ENCODE peak calls at places on chromosomes 7 and 10, in four cellular contexts. I is mammary epithelial cell, L is A673, M is fibroblast of lung. B is an unnamed sample.

GRCh38 chr7:50400114-50400513 is 50.0 kb downstream of the FIGNL1 start:
- DNase-seq in I (no peak), L (no peak), M (no peak), B (peak; percentile 5)

GRCh38 chr10:118870467-118871243 is 115.9 kb upstream of the CACUL1 start:
- DNase-seq in I (peak; percentile 91), L (peak; percentile 47), M (peak; percentile 62), B (peak; percentile 98)

GRCh38 chr7:47039899-47040298 is 542.0 kb downstream of the TNS3 start:
- DNase-seq in I (peak; percentile 24), L (no peak), M (peak; percentile 42), B (no peak)

GRCh38 chr10:43160067-43160918 is 22.0 kb downstream of the CSGALNACT2 start:
- DNase-seq in I (peak; percentile 76), L (no peak), M (peak; percentile 49), B (peak; percentile 86)

GRCh38 chr10:3094565-3095168 is 27.3 kb downstream of the PFKP start:
- DNase-seq in I (no peak), L (no peak), M (no peak), B (no peak)

GRCh38 chr7:157482011-157482410 is 145.2 kb downstream of the DNAJB6 start:
- DNase-seq in I (no peak), L (no peak), M (no peak), B (no peak)

GRCh38 chr10:13960603-13961002 is 370.1 kb downstream of the FRMD4A start:
- DNase-seq in I (no peak), L (no peak), M (no peak), B (no peak)

GRCh38 chr10:12543589-12543988 is 194.2 kb downstream of the CAMK1D start:
- DNase-seq in I (no peak), L (no peak), M (no peak), B (no peak)

GRCh38 chr7:95509199-95509598 is 23.5 kb downstream of the ASB4 start:
- DNase-seq in I (peak; percentile 31), L (peak; percentile 80), M (peak; percentile 70), B (peak; percentile 11)

GRCh38 chr7:2526659-2527504 is 7.3 kb downstream of the LFNG start:
- DNase-seq in I (no peak), L (no peak), M (no peak), B (no peak)

GRCh38 chr7:115267503-115267902 is 345.6 kb downstream of the MDFIC start:
- DNase-seq in I (no peak), L (no peak), M (no peak), B (peak; percentile 32)

DNA sequence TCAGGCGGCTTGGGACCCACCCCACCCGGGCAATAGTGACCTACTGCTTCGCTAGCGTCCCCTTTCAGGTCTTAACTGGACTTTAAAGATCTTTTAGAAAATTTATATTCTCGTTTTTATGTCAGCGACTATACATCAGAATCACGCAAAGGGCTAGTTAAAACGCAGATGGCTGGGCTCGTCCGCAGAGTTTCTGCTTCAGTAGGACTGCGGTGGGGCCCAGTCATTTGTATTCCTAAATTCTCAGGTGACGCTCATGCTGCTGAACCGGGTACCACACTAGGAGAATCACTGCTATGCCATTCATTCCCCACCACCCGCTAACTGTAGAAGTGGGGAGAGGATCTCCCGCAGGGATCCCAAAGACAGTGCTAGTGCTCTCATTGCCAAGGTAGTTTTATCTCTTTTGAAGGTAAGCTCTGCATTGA is 12.0 kb upstream of the SP8 start:
- DNase-seq in I (no peak), L (no peak), M (no peak), B (no peak)
- H3K4me3 ChIP-seq in I (peak overlapping the region; percentile 61), L (no peak overlapping the region), M (no peak overlapping the region), B (no peak overlapping the region)

GRCh38 chr7:112448891-112449290 is 1.4 kb upstream of the IFRD1 start:
- DNase-seq in I (peak; percentile 24), L (no peak), M (no peak), B (peak; percentile 74)

GRCh38 chr7:112449902-112450806 is at the start of gene IFRD1:
- DNase-seq in I (peak; percentile 98), L (peak; percentile 99), M (peak; percentile 99), B (peak; percentile 100)

GRCh38 chr7:112452102-112452888 is 2.0 kb downstream of the IFRD1 start:
- DNase-seq in I (peak; percentile 36), L (peak; percentile 46), M (peak; percentile 55), B (peak; percentile 45)

GRCh38 chr7:112449353-112449752 is 907 bp upstream of the IFRD1 start:
- DNase-seq in I (peak; percentile 84), L (no peak), M (no peak), B (peak; percentile 92)

DNA sequence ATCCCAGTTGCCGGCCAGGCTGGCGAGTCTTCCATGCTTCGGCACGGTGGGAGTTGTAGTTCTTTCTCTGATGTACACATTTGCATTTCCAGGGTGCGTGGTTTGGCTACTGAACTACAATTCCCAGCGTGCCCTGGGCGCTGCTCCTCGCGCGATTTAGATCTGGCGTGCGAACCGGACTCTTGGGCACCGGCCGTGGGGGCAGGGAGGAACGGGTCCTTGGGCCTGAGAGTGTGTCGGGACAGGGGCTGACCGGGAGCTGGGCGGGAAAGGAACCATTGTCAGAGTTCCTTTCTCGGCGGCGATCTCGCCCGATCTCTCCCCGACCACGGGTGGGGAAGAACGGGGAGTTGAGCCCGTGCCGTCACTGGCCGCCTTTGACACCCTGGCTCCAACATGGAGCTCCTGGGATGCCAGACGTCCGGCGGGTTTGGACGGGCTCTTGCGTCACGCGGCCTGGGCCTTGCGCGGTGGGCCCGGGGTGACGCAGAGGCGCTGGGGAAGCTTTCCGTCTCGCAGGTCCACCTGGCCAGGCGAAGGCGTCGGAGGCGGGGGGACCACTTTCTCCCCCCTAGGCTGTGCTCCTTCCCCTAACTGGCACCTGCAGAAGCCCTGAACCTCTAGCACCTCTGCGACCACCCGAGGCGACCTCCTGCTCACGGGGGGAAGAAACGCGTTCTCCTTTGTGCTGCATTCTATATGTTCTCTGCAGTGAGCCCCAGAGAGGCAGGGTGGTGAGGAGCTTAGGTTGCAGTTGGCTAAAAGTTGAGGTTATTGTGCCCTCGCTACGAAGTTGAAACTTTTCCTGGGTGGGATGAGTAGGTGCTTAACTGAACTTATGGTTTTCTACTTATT is 774 bp downstream of the IFRD1 start:
- DNase-seq in I (peak; percentile 95), L (peak; percentile 97), M (peak; percentile 98), B (peak; percentile 97)
- H3K4me3 ChIP-seq in I (peak overlapping the region; percentile 100), L (peak overlapping the region; percentile 90), M (peak overlapping the region; percentile 99), B (peak overlapping the region; percentile 94)

GRCh38 chr10:5688587-5688986 is 3.9 kb downstream of the TASOR2 start:
- DNase-seq in I (no peak), L (no peak), M (no peak), B (no peak)

GRCh38 chr10:5697342-5697741 is 12.7 kb downstream of the TASOR2 start:
- DNase-seq in I (no peak), L (no peak), M (no peak), B (no peak)

GRCh38 chr10:5691786-5692185 is 7.1 kb downstream of the TASOR2 start:
- DNase-seq in I (peak; percentile 49), L (no peak), M (no peak), B (peak; percentile 70)

GRCh38 chr10:5694573-5694972 is 9.9 kb downstream of the TASOR2 start:
- DNase-seq in I (no peak), L (no peak), M (no peak), B (no peak)

DNA sequence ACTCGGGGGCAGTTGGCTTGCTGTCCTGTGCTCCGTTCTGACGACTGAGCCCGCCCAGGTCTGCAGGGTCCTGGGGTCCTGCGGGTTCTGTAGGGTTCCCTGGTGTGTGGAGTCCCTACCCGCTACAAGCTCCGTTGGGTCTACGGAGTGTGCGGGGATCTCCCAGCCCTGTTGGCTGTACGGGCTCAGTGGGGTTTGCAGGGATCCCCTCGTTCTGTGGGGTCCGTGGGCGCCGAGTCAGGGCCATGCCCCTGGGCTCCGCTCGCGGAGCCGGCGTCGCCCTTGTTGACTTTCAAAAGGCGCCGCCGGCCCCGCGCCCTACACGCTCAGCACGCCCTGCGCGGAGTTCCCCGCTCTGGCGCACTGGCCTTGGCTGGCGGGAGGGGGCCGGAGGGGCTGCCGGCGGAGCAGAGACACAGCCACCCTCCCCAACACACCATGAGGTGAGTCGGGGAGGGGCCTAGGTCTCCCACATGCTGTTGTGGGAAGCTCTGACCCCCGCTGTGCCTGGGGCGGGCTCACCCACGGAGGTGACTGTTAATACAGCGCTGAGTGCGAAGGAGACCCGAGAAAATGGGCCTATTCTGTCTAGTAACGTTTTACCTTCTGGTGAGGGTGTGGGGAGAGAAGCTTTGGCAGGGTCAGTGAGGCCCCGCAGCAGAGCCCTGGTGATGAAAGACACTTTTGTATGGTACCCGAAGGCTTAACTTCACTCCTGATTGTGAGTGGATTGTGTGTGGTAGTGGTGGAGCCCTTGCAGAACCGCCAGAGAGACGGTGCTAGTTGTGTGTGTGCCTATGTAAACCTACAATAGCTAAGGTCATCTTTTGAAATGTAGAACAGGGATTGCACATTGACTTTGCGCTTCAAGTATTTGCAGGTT is 8.1 kb downstream of the TASOR2 start:
- DNase-seq in I (peak; percentile 58), L (peak; percentile 65), M (peak; percentile 31), B (peak; percentile 59)
- H3K4me3 ChIP-seq in I (peak overlapping the region; percentile 65), L (peak overlapping the region; percentile 52), M (peak overlapping the region; percentile 47), B (peak overlapping the region; percentile 56)

DNA sequence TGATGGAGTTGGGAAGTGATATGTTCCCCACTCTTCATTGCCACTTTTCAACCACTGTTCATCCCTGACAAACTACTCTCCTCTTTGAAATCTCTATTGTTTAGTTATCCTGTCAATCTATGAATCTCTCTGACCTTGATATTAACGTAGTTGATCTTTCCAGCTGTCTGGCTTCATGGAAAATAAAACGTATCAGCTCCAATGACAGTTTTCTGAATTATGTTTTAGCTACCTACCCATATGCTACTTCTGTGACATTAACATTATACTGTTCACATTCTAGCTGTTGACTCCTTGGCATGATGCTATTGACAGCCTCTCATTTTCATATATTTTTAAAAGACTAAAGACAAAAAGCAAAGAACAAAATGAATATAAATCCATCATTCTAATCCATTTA is 53.3 kb downstream of the PCLO start:
- DNase-seq in I (no peak), L (no peak), M (no peak), B (no peak)
- H3K4me3 ChIP-seq in I (no peak overlapping the region), L (no peak overlapping the region), M (no peak overlapping the region), B (no peak overlapping the region)

DNA sequence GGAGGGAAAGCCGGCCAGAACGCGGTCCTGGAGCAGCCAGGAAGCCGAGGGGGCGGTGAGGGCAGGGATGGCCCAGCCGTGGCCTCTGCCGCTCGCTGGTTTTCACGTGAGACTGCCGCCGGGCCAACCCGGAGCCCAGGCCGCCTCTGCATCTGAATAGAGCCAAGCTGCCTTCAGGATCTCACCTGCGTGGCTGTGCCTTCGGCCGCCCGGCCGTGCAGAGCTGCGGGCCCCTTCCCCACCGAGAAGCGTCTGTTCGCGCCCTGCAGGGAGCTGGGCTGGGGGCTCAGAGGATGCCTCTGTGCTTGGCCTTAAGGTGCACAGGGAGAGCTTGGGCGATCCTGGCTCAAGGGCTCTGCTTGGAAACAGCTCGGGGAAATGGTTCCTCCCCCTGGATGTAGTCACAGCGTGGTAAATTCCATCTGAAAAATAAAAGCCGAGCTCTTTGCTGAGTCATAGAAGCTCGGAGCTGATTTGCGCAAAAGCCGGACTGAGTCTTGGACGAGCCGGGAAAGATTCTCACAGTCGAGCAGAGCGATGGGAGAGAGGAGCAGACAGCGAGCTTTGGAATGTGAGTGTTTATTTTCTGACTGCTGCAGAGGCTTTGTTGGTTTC is at the start of gene JAKMIP3:
- DNase-seq in I (peak; percentile 87), L (peak; percentile 76), M (peak; percentile 88), B (peak; percentile 80)
- H3K4me3 ChIP-seq in I (peak within 1 kb of the TSS; percentile 46), L (peak within 1 kb of the TSS; percentile 42), M (peak within 1 kb of the TSS; percentile 56), B (peak within 1 kb of the TSS; percentile 34)

GRCh38 chr7:105131033-105131656 is 117.1 kb downstream of the KMT2E start:
- DNase-seq in I (peak; percentile 19), L (no peak), M (no peak), B (peak; percentile 20)

GRCh38 chr7:105132335-105132734 is 118.3 kb downstream of the KMT2E start:
- DNase-seq in I (no peak), L (no peak), M (no peak), B (no peak)

GRCh38 chr7:105130580-105130979 is 116.6 kb downstream of the KMT2E start:
- DNase-seq in I (no peak), L (no peak), M (no peak), B (no peak)

GRCh38 chr7:105131890-105132289 is 117.9 kb downstream of the KMT2E start:
- DNase-seq in I (no peak), L (no peak), M (no peak), B (no peak)

GRCh38 chr7:105130048-105130447 is 116.0 kb downstream of the KMT2E start:
- DNase-seq in I (no peak), L (no peak), M (no peak), B (no peak)
- H3K4me3 ChIP-seq in I (no peak overlapping the region), L (no peak overlapping the region), M (no peak overlapping the region), B (no peak overlapping the region)